ENCODE peak calls at places on chromosomes 7 and 10, in six cellular contexts. D, K, F, O, H and M are unnamed samples.

GRCh38 chr7:129308047-129308446 is 83.2 kb downstream of the AHCYL2 start:
- DNase-seq in F (peak; percentile 64), H (peak; percentile 17), O (no peak), K (no peak), D (no peak), M (no peak)

GRCh38 chr10:23432161-23432560 is 6.7 kb upstream of the OTUD1 start:
- DNase-seq in F (no peak), H (no peak), O (no peak), K (no peak), D (no peak), M (no peak)

GRCh38 chr7:151058766-151059361 is 525 bp upstream of the SLC4A2 start:
- DNase-seq in H (peak; percentile 70), K (no peak), F (no peak), O (no peak), D (peak; percentile 48), M (peak; percentile 45)

GRCh38 chr7:158275711-158276413 is 311.8 kb downstream of the PTPRN2 start:
- DNase-seq in K (no peak), D (peak; percentile 19), H (no peak), O (no peak), F (no peak), M (no peak)

GRCh38 chr7:143416565-143417149 is 8.0 kb upstream of the EPHA1 start:
- DNase-seq in K (no peak), F (peak; percentile 53), D (no peak), O (peak; percentile 36), H (peak; percentile 58), M (peak; percentile 90)

GRCh38 chr10:11910102-11910501 is 86.9 kb downstream of the PROSER2 start:
- DNase-seq in K (no peak), D (no peak), F (no peak), H (no peak), O (no peak), M (no peak)

GRCh38 chr7:81662531-81662930 is 107.3 kb downstream of the HGF start:
- DNase-seq in O (no peak), K (no peak), H (no peak), F (no peak), D (no peak), M (no peak)

GRCh38 chr10:118998183-118998582 is 31.3 kb upstream of the NANOS1 start:
- DNase-seq in F (no peak), D (no peak), H (no peak), K (no peak), O (no peak), M (no peak)

GRCh38 chr7:142862401-142863400 is 7.8 kb downstream of the EPHB6 start:
- DNase-seq in K (no peak), H (no peak), O (no peak), D (no peak), F (no peak), M (no peak)

GRCh38 chr10:117413928-117414618 is 38.8 kb upstream of the PDZD8 start:
- DNase-seq in O (no peak), D (no peak), K (no peak), F (no peak), H (no peak), M (no peak)

GRCh38 chr10:47247190-47248059 is 52.6 kb upstream of the GDF10 start:
- DNase-seq in H (no peak), O (no peak), F (no peak), D (peak; percentile 10), K (no peak), M (no peak)

GRCh38 chr10:132461103-132461682 is 64.2 kb downstream of the PWWP2B start:
- DNase-seq in K (no peak), D (no peak), H (no peak), F (no peak), O (no peak), M (no peak)

GRCh38 chr10:30013684-30014246 is 45.6 kb downstream of the JCAD start:
- DNase-seq in F (peak; percentile 34), D (no peak), K (no peak), H (no peak), O (no peak), M (no peak)

GRCh38 chr7:151725844-151726770 is 150.8 kb downstream of the PRKAG2 start:
- DNase-seq in D (no peak), F (peak; percentile 49), O (no peak), K (no peak), H (peak; percentile 61), M (peak; percentile 57)

GRCh38 chr10:91349381-91349780 is 60.8 kb upstream of the HECTD2 start:
- DNase-seq in K (no peak), H (peak; percentile 92), F (peak; percentile 99), O (no peak), D (no peak), M (peak; percentile 71)

GRCh38 chr10:44976352-44977198 is 2.0 kb downstream of the DEPP1 start:
- DNase-seq in D (no peak), F (no peak), H (no peak), O (no peak), K (no peak), M (no peak)

GRCh38 chr7:216360-217300 is 24.3 kb downstream of the FAM20C start:
- DNase-seq in K (no peak), D (no peak), H (peak; percentile 86), F (no peak), O (no peak), M (no peak)

GRCh38 chr7:130063036-130063435 is 7.3 kb upstream of the KLHDC10 start:
- DNase-seq in D (peak; percentile 76), H (peak; percentile 45), O (peak; percentile 55), K (peak; percentile 17), F (peak; percentile 31), M (peak; percentile 50)

GRCh38 chr7:49893131-49893530 is 119.7 kb downstream of the VWC2 start:
- DNase-seq in O (no peak), D (no peak), H (no peak), F (no peak), K (no peak), M (no peak)

GRCh38 chr10:53479365-53479764 is 706.8 kb upstream of the MBL2 start:
- DNase-seq in D (no peak), F (no peak), O (peak; percentile 21), H (no peak), K (no peak), M (no peak)

GRCh38 chr10:53477313-53477675 is 704.7 kb upstream of the MBL2 start:
- DNase-seq in H (no peak), F (no peak), D (no peak), O (no peak), K (no peak), M (peak; percentile 3)

GRCh38 chr10:53476650-53477312 is 704.2 kb upstream of the MBL2 start:
- DNase-seq in O (no peak), H (no peak), K (no peak), D (no peak), F (no peak), M (no peak)
- H2AK5ac ChIP-seq in O (no peak overlapping the region), H (no peak overlapping the region), K (no peak overlapping the region), D (no peak overlapping the region), F (no peak overlapping the region), M (no peak overlapping the region)

GRCh38 chr7:117427258-117427701 is at the start of gene ASZ1:
- DNase-seq in D (no peak), F (no peak), H (no peak), K (no peak), O (no peak), M (peak; percentile 55)
- H3K14ac ChIP-seq in D (no peak within 1 kb of the TSS), F (no peak within 1 kb of the TSS), H (peak within 1 kb of the TSS; percentile 3), K (no peak within 1 kb of the TSS), O (no peak within 1 kb of the TSS), M (no peak within 1 kb of the TSS)

GRCh38 chr10:74825033-74825370 is 1.4 kb upstream of the KAT6B start:
- DNase-seq in D (peak; percentile 44), K (no peak), F (no peak), O (peak; percentile 41), H (peak; percentile 26), M (no peak)

GRCh38 chr10:74823791-74824183 is 2.6 kb upstream of the KAT6B start:
- DNase-seq in D (no peak), F (peak; percentile 23), O (no peak), K (no peak), H (no peak), M (no peak)

GRCh38 chr10:74825371-74826141 is 844 bp upstream of the KAT6B start:
- DNase-seq in F (no peak), D (no peak), O (peak; percentile 75), K (no peak), H (no peak), M (peak; percentile 42)

GRCh38 chr10:74822583-74823089 is 3.8 kb upstream of the KAT6B start:
- DNase-seq in F (peak; percentile 83), O (no peak), D (no peak), K (no peak), H (no peak), M (no peak)

GRCh38 chr10:74824184-74825032 is 2.0 kb upstream of the KAT6B start:
- DNase-seq in D (peak; percentile 36), O (no peak), F (no peak), K (no peak), H (no peak), M (no peak)
- H2AK5ac ChIP-seq in D (no peak overlapping the region), O (peak overlapping the region; percentile 94), F (peak overlapping the region; percentile 52), K (peak overlapping the region; percentile 97), H (no peak overlapping the region), M (peak overlapping the region; percentile 87)

GRCh38 chr10:15710455-15710854 is 9.3 kb downstream of the ITGA8 start:
- DNase-seq in H (no peak), D (no peak), O (no peak), K (no peak), F (no peak), M (no peak)

GRCh38 chr10:15714847-15715246 is 4.9 kb downstream of the ITGA8 start:
- DNase-seq in O (no peak), H (no peak), D (no peak), F (no peak), K (no peak), M (no peak)

GRCh38 chr10:15718495-15719061 is 1.1 kb downstream of the ITGA8 start:
- DNase-seq in D (peak; percentile 35), O (peak; percentile 9), F (no peak), H (peak; percentile 31), K (no peak), M (no peak)

GRCh38 chr10:15715619-15716227 is 4.0 kb downstream of the ITGA8 start:
- DNase-seq in K (no peak), H (peak; percentile 40), O (peak; percentile 9), F (no peak), D (no peak), M (no peak)

GRCh38 chr10:15712903-15713302 is 6.8 kb downstream of the ITGA8 start:
- DNase-seq in K (no peak), H (peak; percentile 13), F (no peak), O (no peak), D (no peak), M (peak; percentile 15)
- H3K14ac ChIP-seq in K (no peak overlapping the region), H (no peak overlapping the region), F (no peak overlapping the region), O (no peak overlapping the region), D (no peak overlapping the region), M (no peak overlapping the region)

GRCh38 chr10:85421421-85421820 is 945.2 kb downstream of the GRID1 start:
- DNase-seq in O (no peak), D (no peak), F (no peak), K (no peak), H (no peak), M (no peak)

GRCh38 chr10:85420501-85421191 is 945.9 kb downstream of the GRID1 start:
- DNase-seq in O (peak; percentile 73), K (peak; percentile 43), H (peak; percentile 2), D (peak; percentile 85), F (no peak), M (no peak)
- H2AK5ac ChIP-seq in O (no peak overlapping the region), K (no peak overlapping the region), H (no peak overlapping the region), D (no peak overlapping the region), F (no peak overlapping the region), M (no peak overlapping the region)

DNA sequence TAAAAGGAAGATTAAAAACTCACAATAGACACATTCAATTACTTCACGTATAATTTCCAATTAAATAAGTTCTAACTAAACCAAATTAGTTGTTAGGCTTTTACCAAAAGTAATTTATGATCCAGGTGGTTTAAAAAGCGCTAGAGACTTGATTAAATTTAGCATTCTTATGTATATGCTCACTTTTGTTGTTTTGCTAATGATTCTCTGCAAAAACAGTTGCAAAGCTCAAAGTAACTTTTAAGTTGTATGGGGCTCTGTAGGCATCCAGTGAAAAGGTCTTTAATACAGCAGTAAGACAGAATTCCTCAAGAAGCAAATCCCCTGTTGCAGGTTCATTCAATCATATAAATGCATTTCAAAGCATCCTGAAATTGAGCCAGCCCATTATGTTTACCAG is 15.6 kb upstream of the PNPLA8 start:
- DNase-seq in K (no peak), F (no peak), D (no peak), O (no peak), H (no peak), M (no peak)
- H3K14ac ChIP-seq in K (no peak overlapping the region), F (no peak overlapping the region), D (no peak overlapping the region), O (no peak overlapping the region), H (no peak overlapping the region), M (no peak overlapping the region)